ENCODE peak calls at places on chromosomes 2 and 18, in eight cellular contexts. P is AG09309, H is lower leg skin, I is adrenal gland, R is tibial artery, A is OCI-LY7, D is GM23338, Y is fibroblast of mammary gland. Z is an unnamed sample.
A peak's percentile ranks its signal among the peaks of the same experiment; 100 is the strongest.

GRCh38 chr18:49858309-49859005 is 45.1 kb upstream of the ACAA2 start:
- DNase-seq in P (peak; percentile 18), H (peak; percentile 90), I (peak; percentile 77), R (no peak), A (peak; percentile 37), D (peak; percentile 84), Y (peak; percentile 73), Z (no peak)

GRCh38 chr2:157497603-157498314 is 53.9 kb upstream of the CYTIP start:
- DNase-seq in P (no peak), H (no peak), I (no peak), R (no peak), A (peak; percentile 69), D (peak; percentile 82), Y (peak; percentile 50), Z (no peak)

GRCh38 chr2:228103379-228103778 is 78.1 kb downstream of the SPHKAP start:
- DNase-seq in P (no peak), H (no peak), I (no peak), R (no peak), A (no peak), D (no peak), Y (no peak), Z (no peak)

GRCh38 chr2:46062637-46063412 is 234.4 kb upstream of the EPAS1 start:
- DNase-seq in P (peak; percentile 73), H (peak; percentile 96), I (peak; percentile 92), R (peak; percentile 89), A (peak; percentile 68), D (peak; percentile 91), Y (peak; percentile 91), Z (no peak)

GRCh38 chr2:74025971-74026612 is 41.4 kb downstream of the TET3 start:
- DNase-seq in P (no peak), H (no peak), I (no peak), R (no peak), A (no peak), D (peak; percentile 83), Y (peak; percentile 28), Z (no peak)

GRCh38 chr18:34522627-34523026 is 187.5 kb upstream of the DTNA start:
- DNase-seq in P (no peak), H (peak; percentile 76), I (no peak), R (no peak), A (no peak), D (no peak), Y (no peak), Z (no peak)

GRCh38 chr2:218570850-218571249 is 2.2 kb downstream of the CNOT9 start:
- DNase-seq in P (peak; percentile 13), H (no peak), I (no peak), R (no peak), A (no peak), D (no peak), Y (peak; percentile 55), Z (no peak)

GRCh38 chr2:191800874-191801273 is 46.0 kb downstream of the CAVIN2 start:
- DNase-seq in P (no peak), H (no peak), I (no peak), R (no peak), A (no peak), D (peak; percentile 15), Y (peak; percentile 12), Z (no peak)

GRCh38 chr2:100068395-100068794 is 74.0 kb downstream of the AFF3 start:
- DNase-seq in P (no peak), H (no peak), I (no peak), R (no peak), A (no peak), D (no peak), Y (no peak), Z (no peak)

GRCh38 chr2:105582952-105583660 is 161.6 kb upstream of the NCK2 start:
- DNase-seq in P (no peak), H (no peak), I (no peak), R (no peak), A (no peak), D (no peak), Y (no peak), Z (no peak)

GRCh38 chr2:131413148-131413747 is 49.3 kb upstream of the RAB6D start:
- DNase-seq in P (peak; percentile 21), H (no peak), I (peak; percentile 38), R (no peak), A (peak; percentile 74), D (peak; percentile 60), Y (peak; percentile 72), Z (peak; percentile 10)

GRCh38 chr2:71812736-71813135 is 334.9 kb downstream of the CYP26B1 start:
- DNase-seq in P (no peak), H (peak; percentile 75), I (no peak), R (no peak), A (no peak), D (no peak), Y (no peak), Z (no peak)

GRCh38 chr2:98932778-98933343 is 3.2 kb downstream of the CRACDL start:
- DNase-seq in P (no peak), H (no peak), I (no peak), R (no peak), A (no peak), D (no peak), Y (no peak), Z (no peak)

GRCh38 chr2:42195559-42195958 is 26.4 kb downstream of the EML4 start:
- DNase-seq in P (no peak), H (no peak), I (no peak), R (no peak), A (no peak), D (no peak), Y (peak; percentile 76), Z (no peak)

GRCh38 chr2:127365211-127365643 is 22.5 kb downstream of the MAP3K2 start:
- DNase-seq in P (no peak), H (no peak), I (no peak), R (no peak), A (no peak), D (peak; percentile 86), Y (no peak), Z (no peak)

GRCh38 chr2:8457620-8458255 is 224.1 kb upstream of the ID2 start:
- DNase-seq in P (no peak), H (peak; percentile 76), I (no peak), R (no peak), A (no peak), D (peak; percentile 14), Y (no peak), Z (no peak)
- H3K4me3 ChIP-seq in P (no peak overlapping the region), H (no peak overlapping the region), I (no peak overlapping the region), R (no peak overlapping the region), A (no peak overlapping the region), D (peak overlapping the region; percentile 44), Y (no peak overlapping the region), Z (no peak overlapping the region)

DNA sequence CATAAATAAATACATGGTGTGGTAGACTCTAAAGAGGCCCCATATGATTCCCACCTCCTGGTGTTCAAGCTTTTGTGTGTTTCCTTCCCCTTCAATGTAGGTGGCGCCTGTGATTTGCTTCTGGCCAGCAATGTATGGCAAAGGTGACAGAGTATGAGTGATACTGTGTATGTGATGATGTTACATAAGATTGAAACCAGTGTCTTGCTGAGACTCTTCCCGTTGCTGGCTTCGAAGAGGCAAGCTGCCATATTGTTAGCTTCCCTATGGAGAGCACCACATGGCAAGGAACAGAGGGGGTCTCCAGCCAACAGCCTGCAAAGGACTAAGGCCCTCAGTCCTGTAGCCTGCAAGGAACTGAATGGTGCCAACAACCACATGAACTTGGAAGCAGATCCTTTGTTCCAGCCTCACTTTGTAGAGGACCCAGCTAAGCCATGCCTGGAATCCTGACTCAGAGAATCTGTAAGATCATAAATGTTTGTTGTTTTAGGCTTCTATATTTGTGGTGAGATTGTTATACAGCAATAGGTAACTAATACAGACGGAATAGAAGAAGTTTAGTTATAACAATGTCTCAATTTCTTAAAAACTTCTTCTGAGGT is 1.7 kb upstream of the SMAD4 start:
- DNase-seq in P (no peak), H (no peak), I (no peak), R (no peak), A (peak; percentile 40), D (no peak), Y (peak; percentile 62), Z (no peak)
- TF ChIP-seq CTCF in P (no peak), H (no peak), I (no peak), R (no peak), A (peak; percentile 52), D (peak; percentile 52), Y (peak; percentile 1), Z (no peak)

GRCh38 chr18:23452347-23452727 is 750 bp upstream of the RIOK3 start:
- DNase-seq in P (no peak), H (no peak), I (no peak), R (no peak), A (no peak), D (no peak), Y (no peak), Z (no peak)

GRCh38 chr18:23451011-23451410 is 2.1 kb upstream of the RIOK3 start:
- DNase-seq in P (no peak), H (no peak), I (no peak), R (no peak), A (no peak), D (no peak), Y (no peak), Z (no peak)

GRCh38 chr18:23450022-23450421 is 3.1 kb upstream of the RIOK3 start:
- DNase-seq in P (no peak), H (no peak), I (no peak), R (no peak), A (no peak), D (no peak), Y (no peak), Z (no peak)

GRCh38 chr18:23452728-23453656 is at the start of gene RIOK3:
- DNase-seq in P (peak; percentile 75), H (peak; percentile 100), I (peak; percentile 99), R (peak; percentile 99), A (peak; percentile 96), D (peak; percentile 99), Y (peak; percentile 91), Z (peak; percentile 71)

DNA sequence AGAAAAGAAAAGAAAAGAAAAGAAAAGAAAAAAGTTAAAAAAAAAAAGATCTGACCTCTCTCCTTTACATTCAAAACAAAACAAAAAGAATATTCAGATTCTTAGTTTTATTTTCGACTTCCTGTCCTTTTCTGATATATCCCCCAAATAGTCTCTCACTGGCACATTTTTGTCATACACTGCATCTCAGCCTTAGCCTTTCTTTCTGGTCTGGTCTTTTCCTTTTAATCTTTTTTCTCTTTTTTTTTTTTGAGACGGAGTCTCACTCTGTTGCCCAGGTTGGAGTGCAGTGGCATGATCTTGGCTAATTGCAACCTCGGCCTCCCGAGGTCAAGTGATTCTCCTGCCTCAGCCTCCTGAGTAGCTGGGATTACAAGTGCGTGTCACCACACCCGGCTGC is 1.6 kb upstream of the RIOK3 start:
- DNase-seq in P (no peak), H (no peak), I (no peak), R (no peak), A (no peak), D (no peak), Y (no peak), Z (no peak)
- H3K4me3 ChIP-seq in P (no peak overlapping the region), H (no peak overlapping the region), I (no peak overlapping the region), R (no peak overlapping the region), A (no peak overlapping the region), D (no peak overlapping the region), Y (no peak overlapping the region), Z (no peak overlapping the region)

DNA sequence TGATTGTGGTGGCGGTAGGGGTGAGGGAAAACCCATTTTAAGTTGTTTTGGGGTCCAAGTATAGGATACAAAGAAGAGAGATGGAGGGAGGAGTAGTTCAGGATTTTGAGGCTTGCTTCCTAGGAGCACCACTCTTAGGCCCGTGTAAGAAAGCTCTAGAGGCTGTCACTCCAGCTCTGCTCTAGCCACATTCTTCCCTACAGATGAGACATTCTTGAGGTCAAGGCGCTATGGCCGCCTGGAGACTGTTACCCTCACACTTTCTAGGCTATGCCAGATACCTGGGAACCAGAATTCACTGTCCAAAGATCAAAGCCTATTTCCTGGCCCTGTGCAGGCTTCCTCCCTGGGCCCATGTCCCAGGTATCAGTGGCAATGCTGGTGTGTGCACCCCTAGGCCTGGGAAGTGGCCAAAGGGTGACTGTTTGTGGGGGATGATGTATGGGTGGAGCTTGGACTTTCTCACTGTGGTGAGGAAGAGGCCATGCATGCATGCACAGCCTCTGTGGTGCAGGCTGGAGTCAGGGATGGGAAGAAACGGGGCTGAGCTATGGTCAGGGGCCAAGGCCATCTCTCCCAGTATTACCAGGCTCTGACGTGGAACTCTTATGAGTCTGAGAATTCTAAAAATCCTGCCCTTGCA is 7.0 kb upstream of the TTL start:
- DNase-seq in P (no peak), H (no peak), I (no peak), R (no peak), A (no peak), D (no peak), Y (peak; percentile 71), Z (no peak)
- TF ChIP-seq CTCF in P (no peak), H (no peak), I (no peak), R (no peak), A (no peak), D (no peak), Y (no peak), Z (no peak)